ENCODE peak calls at places on chromosomes 16 and 17, in five cellular contexts. A, T, J, D and S are unnamed samples.

GRCh38 chr17:10013360-10014112 is 108.5 kb upstream of the RCVRN start:
- DNase-seq in A (no peak), T (no peak), J (no peak), D (peak; percentile 30), S (no peak)

GRCh38 chr17:77304746-77305473 is 164.1 kb downstream of the SEC14L1 start:
- DNase-seq in A (no peak), T (no peak), J (no peak), D (peak; percentile 66), S (peak; percentile 51)

GRCh38 chr16:13999895-14000425 is 71.2 kb upstream of the MRTFB start:
- DNase-seq in A (no peak), T (no peak), J (no peak), D (no peak), S (no peak)

GRCh38 chr17:17205368-17206148 is 575 bp downstream of the PLD6 start:
- DNase-seq in A (peak; percentile 85), T (peak; percentile 80), J (peak; percentile 40), D (peak; percentile 72), S (peak; percentile 73)

GRCh38 chr16:70804153-70804728 is 3.3 kb upstream of the VAC14 start:
- DNase-seq in A (no peak), T (no peak), J (no peak), D (no peak), S (no peak)

GRCh38 chr16:13912891-13913290 is 7.1 kb upstream of the ERCC4 start:
- DNase-seq in A (no peak), T (no peak), J (no peak), D (no peak), S (no peak)

GRCh38 chr17:61232871-61233270 is 166.8 kb upstream of the TBX2 start:
- DNase-seq in A (no peak), T (no peak), J (no peak), D (no peak), S (no peak)

GRCh38 chr17:81058263-81058871 is 23.4 kb downstream of the BAIAP2 start:
- DNase-seq in A (no peak), T (no peak), J (no peak), D (no peak), S (no peak)

GRCh38 chr16:397736-398332 is 835 bp downstream of the NME4 start:
- DNase-seq in A (peak; percentile 93), T (peak; percentile 81), J (peak; percentile 87), D (peak; percentile 81), S (peak; percentile 82)

GRCh38 chr16:5060073-5060641 is 5.6 kb downstream of the C16orf89 start:
- DNase-seq in A (peak; percentile 51), T (no peak), J (no peak), D (no peak), S (no peak)

GRCh38 chr17:16406742-16407674 is 8.4 kb upstream of the TRPV2 start:
- DNase-seq in A (no peak), T (peak; percentile 88), J (peak; percentile 96), D (peak; percentile 49), S (no peak)

GRCh38 chr17:50830994-50831393 is 4.4 kb upstream of the WFIKKN2 start:
- DNase-seq in A (peak; percentile 46), T (peak; percentile 61), J (peak; percentile 33), D (no peak), S (no peak)

GRCh38 chr16:62036101-62036806 is at the start of gene CDH8:
- DNase-seq in A (no peak), T (peak; percentile 22), J (peak; percentile 79), D (no peak), S (no peak)

GRCh38 chr17:48625502-48626201 is 506 bp downstream of the HOXB9 start:
- DNase-seq in A (no peak), T (no peak), J (peak; percentile 66), D (peak; percentile 89), S (peak; percentile 46)

GRCh38 chr16:54290203-54291106 is 3.9 kb upstream of the IRX3 start:
- DNase-seq in A (peak; percentile 28), T (no peak), J (peak; percentile 69), D (no peak), S (no peak)

GRCh38 chr16:56424404-56424765 is 960 bp downstream of the AMFR start:
- DNase-seq in A (no peak), T (no peak), J (peak; percentile 30), D (no peak), S (no peak)

GRCh38 chr16:78553268-78554044 is 454.0 kb downstream of the WWOX start:
- DNase-seq in A (no peak), T (no peak), J (peak; percentile 24), D (no peak), S (no peak)

GRCh38 chr17:62876063-62876462 is 67.9 kb upstream of the MARCHF10 start:
- DNase-seq in A (no peak), T (no peak), J (no peak), D (no peak), S (no peak)

GRCh38 chr16:57258226-57258909 is 13.3 kb downstream of the ARL2BP start:
- DNase-seq in A (peak; percentile 58), T (no peak), J (no peak), D (peak; percentile 5), S (peak; percentile 23)

GRCh38 chr17:19331134-19331533 is 31.4 kb downstream of the B9D1 start:
- DNase-seq in A (peak; percentile 60), T (no peak), J (no peak), D (no peak), S (peak; percentile 22)

GRCh38 chr16:78227855-78228254 is 128.4 kb downstream of the WWOX start:
- DNase-seq in A (no peak), T (peak; percentile 49), J (peak; percentile 64), D (no peak), S (no peak)

GRCh38 chr17:75557075-75557851 is 30.3 kb upstream of the MYO15B start:
- DNase-seq in A (no peak), T (peak; percentile 83), J (no peak), D (peak; percentile 81), S (peak; percentile 95)

GRCh38 chr17:19398301-19399181 is 11.6 kb upstream of the MFAP4 start:
- DNase-seq in A (peak; percentile 85), T (peak; percentile 57), J (no peak), D (peak; percentile 85), S (peak; percentile 54)

GRCh38 chr16:77736879-77737278 is 14.6 kb downstream of the NUDT7 start:
- DNase-seq in A (no peak), T (no peak), J (no peak), D (no peak), S (no peak)

GRCh38 chr17:35429702-35430101 is 2.6 kb downstream of the SLFN12 start:
- DNase-seq in A (no peak), T (no peak), J (no peak), D (no peak), S (no peak)

GRCh38 chr17:38942641-38943040 is 17.2 kb downstream of the LASP1NB start:
- DNase-seq in A (no peak), T (no peak), J (no peak), D (no peak), S (no peak)

GRCh38 chr16:70740919-70741778 is 55.3 kb upstream of the MTSS2 start:
- DNase-seq in A (no peak), T (no peak), J (no peak), D (no peak), S (no peak)

GRCh38 chr17:43399839-43400328 is 1.1 kb downstream of the ARL4D start:
- DNase-seq in A (peak; percentile 75), T (no peak), J (no peak), D (no peak), S (no peak)
- H3K27ac ChIP-seq in A (peak overlapping the region; percentile 90), T (peak overlapping the region; percentile 52), J (no peak overlapping the region), D (peak overlapping the region; percentile 89), S (peak overlapping the region; percentile 86)

DNA sequence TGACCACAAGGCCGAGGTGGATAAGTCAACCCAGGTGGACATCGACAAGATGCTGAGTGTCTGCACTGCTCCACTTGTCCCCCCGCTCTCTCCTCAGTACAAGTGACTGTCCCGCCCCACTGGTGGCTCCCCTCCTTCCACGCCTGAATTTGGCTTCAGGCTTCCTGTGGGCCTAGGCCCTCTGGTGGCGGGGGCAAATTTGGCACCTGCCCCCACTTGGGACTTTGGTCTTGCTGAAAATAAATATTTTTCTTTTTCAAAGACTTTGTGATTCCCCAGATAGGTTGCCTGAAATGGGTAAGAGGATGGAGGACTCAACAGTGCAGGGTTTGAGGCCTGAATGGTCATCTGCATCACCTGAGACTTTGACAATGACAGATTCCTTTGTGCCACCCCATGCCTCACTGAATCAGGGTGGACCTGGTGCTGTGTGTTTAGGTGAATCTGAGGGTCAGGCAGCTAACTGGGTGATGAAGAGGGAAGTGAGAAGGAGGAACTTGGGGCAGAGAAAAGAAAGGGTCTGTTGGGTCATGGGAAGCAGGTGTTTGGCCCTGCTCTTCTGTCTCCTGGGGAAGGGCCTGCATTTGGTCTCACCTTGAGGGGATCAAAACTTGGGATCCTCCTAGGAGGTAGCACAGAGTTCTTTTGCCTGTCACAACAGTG is 2.0 kb downstream of the C16orf86 start:
- DNase-seq in A (no peak), T (no peak), J (no peak), D (no peak), S (no peak)
- TF ChIP-seq CTCF in A (no peak), T (peak; percentile 10), J (peak; percentile 13), D (no peak), S (no peak)

GRCh38 chr16:86343111-86343642 is 167.2 kb upstream of the FOXF1 start:
- DNase-seq in A (peak; percentile 97), T (peak; percentile 45), J (no peak), D (peak; percentile 68), S (peak; percentile 42)
- TF ChIP-seq POLR2AphosphoS5 in A (peak; percentile 96), T (no peak), J (no peak), D (peak; percentile 92), S (peak; percentile 67)

DNA sequence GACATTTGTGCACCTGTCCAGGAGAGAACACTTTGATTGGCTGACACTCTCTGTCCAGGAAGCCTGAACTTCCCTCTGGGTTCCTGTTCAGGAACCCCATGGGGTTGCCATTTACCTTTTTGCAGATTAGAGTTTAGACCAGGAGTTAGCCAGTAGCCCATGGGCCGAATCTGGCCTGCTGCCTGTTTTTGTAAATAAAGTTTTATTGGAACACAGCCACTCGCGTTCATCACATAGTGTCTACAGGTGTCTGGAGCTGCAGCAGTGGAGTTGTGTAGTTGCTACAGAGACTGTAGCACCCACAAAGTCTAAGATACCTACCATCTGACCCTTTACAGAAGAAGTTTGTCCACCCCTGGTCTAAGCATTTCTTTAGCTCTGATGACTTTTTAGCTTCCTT is 70.9 kb downstream of the ABCC1 start:
- DNase-seq in A (no peak), T (no peak), J (no peak), D (no peak), S (no peak)
- H3K27ac ChIP-seq in A (peak overlapping the region; percentile 85), T (peak overlapping the region; percentile 89), J (no peak overlapping the region), D (no peak overlapping the region), S (peak overlapping the region; percentile 61)

GRCh38 chr16:27085182-27085581 is 18.5 kb downstream of the C16orf82 start:
- DNase-seq in A (peak; percentile 33), T (no peak), J (peak; percentile 45), D (no peak), S (no peak)
- TF ChIP-seq CTCF in A (no peak), T (no peak), J (peak; percentile 43), D (no peak), S (no peak)

DNA sequence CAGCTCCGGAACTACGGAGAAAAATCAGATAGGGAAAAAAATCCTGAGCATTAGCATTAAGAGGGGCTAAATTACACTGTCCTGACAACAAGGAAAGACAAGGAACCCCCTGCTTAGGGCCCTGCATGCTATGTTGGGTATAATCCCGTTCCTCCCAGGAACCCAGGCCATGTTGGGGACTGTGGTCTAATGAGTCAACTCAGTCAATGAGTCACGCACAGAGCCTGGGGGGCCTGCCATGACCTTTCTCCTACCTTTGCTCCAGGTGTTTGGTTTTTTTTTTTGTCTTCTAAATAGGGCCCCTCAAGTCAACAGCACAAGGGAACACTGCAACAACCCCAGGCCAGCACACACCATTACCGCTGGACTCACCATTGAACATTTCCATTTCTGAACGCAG is 8.9 kb upstream of the ZNF200 start:
- DNase-seq in A (no peak), T (no peak), J (no peak), D (no peak), S (no peak)
- TF ChIP-seq POLR2AphosphoS5 in A (no peak), T (no peak), J (no peak), D (no peak), S (no peak)

GRCh38 chr16:67249178-67249759 is 490 bp downstream of the SLC9A5 start:
- DNase-seq in A (peak; percentile 66), T (no peak), J (peak; percentile 59), D (no peak), S (no peak)
- H3K27ac ChIP-seq in A (no peak overlapping the region), T (no peak overlapping the region), J (no peak overlapping the region), D (no peak overlapping the region), S (no peak overlapping the region)